ENCODE peak calls at places on chromosomes 12 and 14, in eight cellular contexts. N is CD4-positive, alpha-beta T cell; E is RWPE2; W is adrenal gland; Y is kidney; U is transverse colon; G is left lung; R is natural killer cell. P is an unnamed sample.

GRCh38 chr14:99579903-99580570 is 24.0 kb downstream of the CCDC85C start:
- DNase-seq in G (peak), W (no peak), Y (peak), E (peak), R (no peak), N (no peak), U (peak), P (peak)

GRCh38 chr12:120212301-120212700 is 11.4 kb upstream of the RPLP0 start:
- DNase-seq in N (no peak), E (no peak), W (no peak), G (no peak), Y (peak), R (no peak), U (no peak), P (no peak)

GRCh38 chr12:95646781-95647184 is 95.5 kb upstream of the USP44 start:
- DNase-seq in R (no peak), N (no peak), U (no peak), E (no peak), Y (no peak), G (no peak), W (no peak), P (peak)

GRCh38 chr12:76878045-76878898 is 547 bp downstream of the CSRP2 start:
- DNase-seq in R (no peak), Y (peak), E (no peak), N (no peak), G (no peak), W (no peak), U (no peak), P (no peak)

GRCh38 chr14:80850197-80850814 is 91.2 kb downstream of the CEP128 start:
- DNase-seq in G (no peak), R (no peak), W (no peak), N (no peak), U (no peak), Y (no peak), E (no peak), P (peak)

GRCh38 chr14:44287858-44288257 is 219.2 kb downstream of the FSCB start:
- DNase-seq in E (no peak), W (no peak), Y (no peak), R (no peak), U (no peak), N (no peak), G (no peak), P (peak)

GRCh38 chr12:103441437-103442186 is 54.2 kb downstream of the C12orf42 start:
- DNase-seq in R (no peak), G (no peak), U (peak), N (peak), E (no peak), Y (no peak), W (no peak), P (no peak)

GRCh38 chr12:123744836-123745235 is 17.3 kb upstream of the DNAH10 start:
- DNase-seq in G (no peak), N (no peak), W (no peak), U (no peak), Y (no peak), E (no peak), R (no peak), P (peak)

DNA sequence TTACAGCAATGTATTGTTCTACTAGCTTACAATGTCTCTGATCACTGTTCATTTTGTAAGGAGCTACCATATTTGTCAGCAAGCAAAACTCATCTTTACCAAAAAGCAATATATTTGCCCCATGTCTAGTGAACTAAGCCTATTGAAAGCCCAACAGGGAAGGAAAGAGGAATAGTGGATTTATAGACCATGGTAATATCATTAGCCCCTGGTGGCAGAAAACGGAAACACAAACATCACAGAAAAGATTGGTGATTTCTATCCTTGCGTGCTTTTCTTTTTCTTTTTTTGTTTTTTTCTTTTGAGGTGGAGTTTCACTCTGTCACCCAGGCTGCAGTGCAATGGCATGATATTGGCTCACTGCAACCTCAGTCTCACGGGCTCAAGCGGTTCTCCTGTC is 1562.4 kb upstream of the TMEM132C start:
- DNase-seq in N (no peak), U (no peak), E (no peak), R (no peak), G (no peak), W (no peak), Y (no peak), P (no peak)
- TF ChIP-seq CTCF in N (no peak), U (no peak), E (no peak), R (no peak), G (no peak), W (peak), Y (no peak), P (no peak)

GRCh38 chr14:103123634-103124500 is 606 bp downstream of the TNFAIP2 start:
- DNase-seq in N (no peak), U (no peak), E (no peak), Y (peak), W (peak), R (no peak), G (peak), P (peak)
- TF ChIP-seq CTCF in N (no peak), U (no peak), E (peak), Y (peak), W (peak), R (no peak), G (no peak), P (peak)

GRCh38 chr12:20549115-20549719 is 145.9 kb upstream of the SLCO1C1 start:
- DNase-seq in R (no peak), W (no peak), E (no peak), G (no peak), U (peak), N (no peak), Y (no peak), P (peak)
- TF ChIP-seq CTCF in R (no peak), W (peak), E (peak), G (peak), U (no peak), N (no peak), Y (peak), P (peak)

GRCh38 chr12:49716546-49716945 is 9.3 kb upstream of the FMNL3 start:
- DNase-seq in N (no peak), Y (no peak), G (no peak), W (no peak), R (no peak), E (no peak), U (no peak), P (no peak)

GRCh38 chr12:49720214-49720613 is 13.0 kb upstream of the FMNL3 start:
- DNase-seq in Y (no peak), W (peak), R (no peak), G (no peak), N (no peak), E (no peak), U (no peak), P (no peak)
- TF ChIP-seq CTCF in Y (no peak), W (peak), R (no peak), G (no peak), N (no peak), E (peak), U (no peak), P (peak)

DNA sequence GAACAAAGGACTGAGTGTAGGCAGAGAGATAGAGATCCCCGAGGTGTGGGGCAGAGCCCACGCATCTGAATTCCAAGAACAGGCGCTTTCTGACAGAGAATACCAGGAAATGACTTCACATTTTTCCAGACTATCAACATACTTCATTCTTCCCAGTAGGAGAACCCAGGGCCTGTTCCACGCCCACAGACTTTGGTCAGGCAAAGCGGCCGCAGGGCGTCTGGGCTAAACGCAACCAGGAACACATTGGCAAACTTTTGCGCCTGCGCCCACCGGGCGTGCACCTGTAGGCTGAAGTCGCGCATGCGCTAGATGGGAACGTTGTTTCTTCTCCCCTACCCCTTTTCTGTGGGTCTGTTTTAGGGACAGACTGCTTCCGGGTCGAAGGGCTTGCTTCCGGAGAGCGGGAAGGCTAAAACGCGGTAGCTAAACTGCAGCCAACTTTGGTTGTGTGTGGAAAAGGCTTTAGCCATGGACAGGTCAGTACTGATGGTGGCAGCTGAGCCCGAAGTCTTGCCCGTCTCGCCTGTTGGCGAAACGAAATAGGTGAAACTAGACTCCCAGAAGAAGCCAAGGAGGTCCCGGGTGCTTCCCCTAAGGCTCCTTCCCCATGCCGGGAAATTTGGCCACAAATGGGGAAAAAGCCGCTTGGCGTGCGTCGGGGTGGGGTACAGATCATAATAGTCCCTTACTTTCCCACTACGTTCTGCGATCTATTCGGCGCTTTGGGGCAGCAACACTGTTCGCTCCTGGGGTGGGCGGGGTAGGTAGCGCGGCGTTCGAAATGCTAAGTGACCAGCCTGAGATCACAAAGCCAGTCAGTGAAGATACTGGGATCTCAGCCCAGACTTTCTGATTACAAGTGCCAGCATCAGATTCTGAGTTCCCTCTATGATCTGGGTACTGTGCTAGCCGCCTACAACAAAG is at the start of gene NUP107:
- DNase-seq in W (peak), R (peak), E (peak), N (peak), U (peak), G (peak), Y (peak), P (peak)
- TF ChIP-seq CTCF in W (peak), R (no peak), E (no peak), N (no peak), U (peak), G (no peak), Y (no peak), P (peak)

GRCh38 chr14:101064121-101064661 is 160.7 kb upstream of the RTL1 start:
- DNase-seq in N (no peak), Y (peak), R (no peak), E (peak), U (no peak), G (peak), W (no peak), P (no peak)
- TF ChIP-seq CTCF in N (no peak), Y (no peak), R (no peak), E (no peak), U (no peak), G (no peak), W (no peak), P (no peak)

GRCh38 chr12:127360580-127360979 is 906.4 kb upstream of the TMEM132C start:
- DNase-seq in E (no peak), U (no peak), N (no peak), W (no peak), G (no peak), Y (no peak), R (no peak), P (no peak)
- TF ChIP-seq CTCF in E (no peak), U (no peak), N (no peak), W (no peak), G (no peak), Y (no peak), R (no peak), P (no peak)